ENCODE peak calls at places on chromosomes 3 and 15, in seven cellular contexts. One of them, this sample, is unnamed.

GRCh38 chr3:168249048-168249538 is 153.4 kb upstream of the GOLIM4 start:
- DNase-seq in NAMALWA: no peak
- DNase-seq in activated CD4-positive, alpha-beta T cell treated with anti-CD3 and anti-CD28 coated beads, Interleukin-2, amount 10 ng/mL, durations not matched to agents 7 days and 5 days: no peak
- DNase-seq in fibroblast of the conjunctiva: no peak
- DNase-seq in substantia nigra: no peak
- DNase-seq in PC-3: peak
- DNase-seq in left ventricle myocardium inferior: no peak
- DNase-seq in this sample: peak

GRCh38 chr15:65979316-65979715 is 110.0 kb downstream of the RAB11A start:
- DNase-seq in PC-3: no peak
- DNase-seq in substantia nigra: no peak
- DNase-seq in fibroblast of the conjunctiva: no peak
- DNase-seq in activated CD4-positive, alpha-beta T cell treated with anti-CD3 and anti-CD28 coated beads, Interleukin-2, amount 10 ng/mL, durations not matched to agents 7 days and 5 days: no peak
- DNase-seq in NAMALWA: peak
- DNase-seq in left ventricle myocardium inferior: no peak
- DNase-seq in this sample: no peak

GRCh38 chr3:57803647-57804081 is 47.6 kb downstream of the SLMAP start:
- DNase-seq in NAMALWA: no peak
- DNase-seq in left ventricle myocardium inferior: no peak
- DNase-seq in fibroblast of the conjunctiva: peak
- DNase-seq in substantia nigra: no peak
- DNase-seq in PC-3: peak
- DNase-seq in activated CD4-positive, alpha-beta T cell treated with anti-CD3 and anti-CD28 coated beads, Interleukin-2, amount 10 ng/mL, durations not matched to agents 7 days and 5 days: peak
- DNase-seq in this sample: peak

GRCh38 chr15:76060098-76060989 is 559 bp downstream of the TMEM266 start:
- DNase-seq in left ventricle myocardium inferior: no peak
- DNase-seq in substantia nigra: no peak
- DNase-seq in activated CD4-positive, alpha-beta T cell treated with anti-CD3 and anti-CD28 coated beads, Interleukin-2, amount 10 ng/mL, durations not matched to agents 7 days and 5 days: peak
- DNase-seq in NAMALWA: peak
- DNase-seq in fibroblast of the conjunctiva: no peak
- DNase-seq in PC-3: no peak
- DNase-seq in this sample: peak

GRCh38 chr15:52480990-52481389 is 47.7 kb downstream of the MYO5A start:
- DNase-seq in NAMALWA: no peak
- DNase-seq in activated CD4-positive, alpha-beta T cell treated with anti-CD3 and anti-CD28 coated beads, Interleukin-2, amount 10 ng/mL, durations not matched to agents 7 days and 5 days: no peak
- DNase-seq in left ventricle myocardium inferior: no peak
- DNase-seq in PC-3: no peak
- DNase-seq in substantia nigra: no peak
- DNase-seq in fibroblast of the conjunctiva: no peak
- DNase-seq in this sample: no peak

GRCh38 chr3:112744825-112745566 is 101.7 kb downstream of the CD200R1L start:
- DNase-seq in fibroblast of the conjunctiva: peak
- DNase-seq in activated CD4-positive, alpha-beta T cell treated with anti-CD3 and anti-CD28 coated beads, Interleukin-2, amount 10 ng/mL, durations not matched to agents 7 days and 5 days: no peak
- DNase-seq in NAMALWA: no peak
- DNase-seq in substantia nigra: no peak
- DNase-seq in PC-3: no peak
- DNase-seq in left ventricle myocardium inferior: no peak
- DNase-seq in this sample: no peak

GRCh38 chr3:192422998-192423349 is 304.4 kb downstream of the FGF12 start:
- DNase-seq in PC-3: no peak
- DNase-seq in left ventricle myocardium inferior: no peak
- DNase-seq in fibroblast of the conjunctiva: no peak
- DNase-seq in NAMALWA: peak
- DNase-seq in substantia nigra: no peak
- DNase-seq in activated CD4-positive, alpha-beta T cell treated with anti-CD3 and anti-CD28 coated beads, Interleukin-2, amount 10 ng/mL, durations not matched to agents 7 days and 5 days: no peak
- DNase-seq in this sample: no peak

GRCh38 chr3:168091961-168092360 is 3.8 kb downstream of the GOLIM4 start:
- DNase-seq in activated CD4-positive, alpha-beta T cell treated with anti-CD3 and anti-CD28 coated beads, Interleukin-2, amount 10 ng/mL, durations not matched to agents 7 days and 5 days: no peak
- DNase-seq in fibroblast of the conjunctiva: no peak
- DNase-seq in PC-3: no peak
- DNase-seq in substantia nigra: no peak
- DNase-seq in left ventricle myocardium inferior: no peak
- DNase-seq in NAMALWA: peak
- DNase-seq in this sample: no peak

GRCh38 chr3:48410205-48411040 is 19.5 kb downstream of the PLXNB1 start:
- DNase-seq in substantia nigra: no peak
- DNase-seq in PC-3: no peak
- DNase-seq in fibroblast of the conjunctiva: no peak
- DNase-seq in NAMALWA: no peak
- DNase-seq in left ventricle myocardium inferior: no peak
- DNase-seq in activated CD4-positive, alpha-beta T cell treated with anti-CD3 and anti-CD28 coated beads, Interleukin-2, amount 10 ng/mL, durations not matched to agents 7 days and 5 days: no peak
- DNase-seq in this sample: no peak

GRCh38 chr3:141402476-141403171 is 34.3 kb downstream of the ZBTB38 start:
- DNase-seq in NAMALWA: peak
- DNase-seq in fibroblast of the conjunctiva: no peak
- DNase-seq in activated CD4-positive, alpha-beta T cell treated with anti-CD3 and anti-CD28 coated beads, Interleukin-2, amount 10 ng/mL, durations not matched to agents 7 days and 5 days: peak
- DNase-seq in substantia nigra: peak
- DNase-seq in PC-3: peak
- DNase-seq in left ventricle myocardium inferior: peak
- DNase-seq in this sample: peak

GRCh38 chr3:36933540-36934296 is 11.1 kb downstream of the TRANK1 start:
- DNase-seq in left ventricle myocardium inferior: no peak
- DNase-seq in PC-3: no peak
- DNase-seq in activated CD4-positive, alpha-beta T cell treated with anti-CD3 and anti-CD28 coated beads, Interleukin-2, amount 10 ng/mL, durations not matched to agents 7 days and 5 days: no peak
- DNase-seq in substantia nigra: no peak
- DNase-seq in fibroblast of the conjunctiva: no peak
- DNase-seq in NAMALWA: no peak
- DNase-seq in this sample: no peak

GRCh38 chr15:26729581-26729980 is 43.3 kb downstream of the GABRB3 start:
- DNase-seq in PC-3: no peak
- DNase-seq in activated CD4-positive, alpha-beta T cell treated with anti-CD3 and anti-CD28 coated beads, Interleukin-2, amount 10 ng/mL, durations not matched to agents 7 days and 5 days: no peak
- DNase-seq in left ventricle myocardium inferior: no peak
- DNase-seq in fibroblast of the conjunctiva: no peak
- DNase-seq in NAMALWA: no peak
- DNase-seq in substantia nigra: no peak
- DNase-seq in this sample: no peak

GRCh38 chr3:111809196-111809595 is 49.9 kb upstream of the PHLDB2 start:
- DNase-seq in NAMALWA: no peak
- DNase-seq in substantia nigra: no peak
- DNase-seq in left ventricle myocardium inferior: no peak
- DNase-seq in PC-3: no peak
- DNase-seq in fibroblast of the conjunctiva: peak
- DNase-seq in activated CD4-positive, alpha-beta T cell treated with anti-CD3 and anti-CD28 coated beads, Interleukin-2, amount 10 ng/mL, durations not matched to agents 7 days and 5 days: no peak
- DNase-seq in this sample: peak

GRCh38 chr3:69867941-69868505 is 128.8 kb downstream of the MITF start:
- DNase-seq in PC-3: no peak
- DNase-seq in fibroblast of the conjunctiva: no peak
- DNase-seq in substantia nigra: no peak
- DNase-seq in NAMALWA: no peak
- DNase-seq in left ventricle myocardium inferior: no peak
- DNase-seq in activated CD4-positive, alpha-beta T cell treated with anti-CD3 and anti-CD28 coated beads, Interleukin-2, amount 10 ng/mL, durations not matched to agents 7 days and 5 days: no peak
- DNase-seq in this sample: no peak

GRCh38 chr15:99361541-99362185 is 110.4 kb downstream of the LRRC28 start:
- DNase-seq in PC-3: peak
- DNase-seq in NAMALWA: peak
- DNase-seq in left ventricle myocardium inferior: no peak
- DNase-seq in substantia nigra: no peak
- DNase-seq in fibroblast of the conjunctiva: peak
- DNase-seq in activated CD4-positive, alpha-beta T cell treated with anti-CD3 and anti-CD28 coated beads, Interleukin-2, amount 10 ng/mL, durations not matched to agents 7 days and 5 days: no peak
- DNase-seq in this sample: peak

GRCh38 chr15:57635300-57635944 is 43.7 kb downstream of the MYZAP start:
- DNase-seq in NAMALWA: no peak
- DNase-seq in activated CD4-positive, alpha-beta T cell treated with anti-CD3 and anti-CD28 coated beads, Interleukin-2, amount 10 ng/mL, durations not matched to agents 7 days and 5 days: no peak
- DNase-seq in fibroblast of the conjunctiva: no peak
- DNase-seq in left ventricle myocardium inferior: peak
- DNase-seq in PC-3: no peak
- DNase-seq in substantia nigra: no peak
- DNase-seq in this sample: no peak

GRCh38 chr3:139534992-139535879 is 4.3 kb downstream of the RBP1 start:
- DNase-seq in left ventricle myocardium inferior: peak
- DNase-seq in NAMALWA: no peak
- DNase-seq in PC-3: peak
- DNase-seq in substantia nigra: peak
- DNase-seq in fibroblast of the conjunctiva: peak
- DNase-seq in activated CD4-positive, alpha-beta T cell treated with anti-CD3 and anti-CD28 coated beads, Interleukin-2, amount 10 ng/mL, durations not matched to agents 7 days and 5 days: no peak
- DNase-seq in this sample: no peak

GRCh38 chr3:62332017-62332416 is 41.3 kb downstream of the FEZF2 start:
- DNase-seq in substantia nigra: no peak
- DNase-seq in PC-3: no peak
- DNase-seq in fibroblast of the conjunctiva: no peak
- DNase-seq in NAMALWA: no peak
- DNase-seq in activated CD4-positive, alpha-beta T cell treated with anti-CD3 and anti-CD28 coated beads, Interleukin-2, amount 10 ng/mL, durations not matched to agents 7 days and 5 days: no peak
- DNase-seq in left ventricle myocardium inferior: no peak
- DNase-seq in this sample: no peak

GRCh38 chr3:17433866-17434265 is 308.6 kb downstream of the TBC1D5 start:
- DNase-seq in NAMALWA: no peak
- DNase-seq in substantia nigra: no peak
- DNase-seq in activated CD4-positive, alpha-beta T cell treated with anti-CD3 and anti-CD28 coated beads, Interleukin-2, amount 10 ng/mL, durations not matched to agents 7 days and 5 days: no peak
- DNase-seq in left ventricle myocardium inferior: no peak
- DNase-seq in fibroblast of the conjunctiva: no peak
- DNase-seq in PC-3: no peak
- DNase-seq in this sample: no peak

GRCh38 chr3:36362216-36362615 is 18.1 kb upstream of the STAC start:
- DNase-seq in fibroblast of the conjunctiva: no peak
- DNase-seq in activated CD4-positive, alpha-beta T cell treated with anti-CD3 and anti-CD28 coated beads, Interleukin-2, amount 10 ng/mL, durations not matched to agents 7 days and 5 days: no peak
- DNase-seq in NAMALWA: no peak
- DNase-seq in left ventricle myocardium inferior: no peak
- DNase-seq in PC-3: no peak
- DNase-seq in substantia nigra: no peak
- DNase-seq in this sample: no peak

GRCh38 chr3:5298453-5298852 is 110.9 kb downstream of the EDEM1 start:
- DNase-seq in activated CD4-positive, alpha-beta T cell treated with anti-CD3 and anti-CD28 coated beads, Interleukin-2, amount 10 ng/mL, durations not matched to agents 7 days and 5 days: no peak
- DNase-seq in fibroblast of the conjunctiva: no peak
- DNase-seq in NAMALWA: peak
- DNase-seq in left ventricle myocardium inferior: no peak
- DNase-seq in substantia nigra: no peak
- DNase-seq in PC-3: peak
- DNase-seq in this sample: no peak

GRCh38 chr3:147195896-147196295 is 210.4 kb downstream of the ZIC4 start:
- DNase-seq in PC-3: no peak
- DNase-seq in fibroblast of the conjunctiva: no peak
- DNase-seq in substantia nigra: no peak
- DNase-seq in activated CD4-positive, alpha-beta T cell treated with anti-CD3 and anti-CD28 coated beads, Interleukin-2, amount 10 ng/mL, durations not matched to agents 7 days and 5 days: no peak
- DNase-seq in NAMALWA: no peak
- DNase-seq in left ventricle myocardium inferior: no peak
- DNase-seq in this sample: no peak

GRCh38 chr15:48566669-48567068 is 78.8 kb downstream of the FBN1 start:
- DNase-seq in left ventricle myocardium inferior: no peak
- DNase-seq in NAMALWA: no peak
- DNase-seq in substantia nigra: no peak
- DNase-seq in PC-3: no peak
- DNase-seq in fibroblast of the conjunctiva: peak
- DNase-seq in activated CD4-positive, alpha-beta T cell treated with anti-CD3 and anti-CD28 coated beads, Interleukin-2, amount 10 ng/mL, durations not matched to agents 7 days and 5 days: no peak
- DNase-seq in this sample: no peak

GRCh38 chr15:99954361-99955180 is 221.3 kb upstream of the LYSMD4 start:
- DNase-seq in substantia nigra: no peak
- DNase-seq in activated CD4-positive, alpha-beta T cell treated with anti-CD3 and anti-CD28 coated beads, Interleukin-2, amount 10 ng/mL, durations not matched to agents 7 days and 5 days: no peak
- DNase-seq in NAMALWA: no peak
- DNase-seq in fibroblast of the conjunctiva: peak
- DNase-seq in left ventricle myocardium inferior: no peak
- DNase-seq in PC-3: no peak
- DNase-seq in this sample: no peak

GRCh38 chr3:81433675-81434074 is 327.8 kb downstream of the GBE1 start:
- DNase-seq in activated CD4-positive, alpha-beta T cell treated with anti-CD3 and anti-CD28 coated beads, Interleukin-2, amount 10 ng/mL, durations not matched to agents 7 days and 5 days: no peak
- DNase-seq in left ventricle myocardium inferior: no peak
- DNase-seq in fibroblast of the conjunctiva: no peak
- DNase-seq in NAMALWA: no peak
- DNase-seq in substantia nigra: no peak
- DNase-seq in PC-3: no peak
- DNase-seq in this sample: no peak

GRCh38 chr15:75840659-75841058 is 2.6 kb upstream of the UBE2Q2 start:
- DNase-seq in substantia nigra: no peak
- DNase-seq in PC-3: peak
- DNase-seq in NAMALWA: no peak
- DNase-seq in fibroblast of the conjunctiva: peak
- DNase-seq in left ventricle myocardium inferior: no peak
- DNase-seq in activated CD4-positive, alpha-beta T cell treated with anti-CD3 and anti-CD28 coated beads, Interleukin-2, amount 10 ng/mL, durations not matched to agents 7 days and 5 days: no peak
- DNase-seq in this sample: peak

GRCh38 chr3:83438177-83438576 is 1520.6 kb upstream of the CADM2 start:
- DNase-seq in substantia nigra: no peak
- DNase-seq in left ventricle myocardium inferior: no peak
- DNase-seq in fibroblast of the conjunctiva: no peak
- DNase-seq in NAMALWA: no peak
- DNase-seq in PC-3: peak
- DNase-seq in activated CD4-positive, alpha-beta T cell treated with anti-CD3 and anti-CD28 coated beads, Interleukin-2, amount 10 ng/mL, durations not matched to agents 7 days and 5 days: no peak
- DNase-seq in this sample: no peak

GRCh38 chr15:78345726-78346125 is 5.6 kb downstream of the CRABP1 start:
- DNase-seq in NAMALWA: no peak
- DNase-seq in activated CD4-positive, alpha-beta T cell treated with anti-CD3 and anti-CD28 coated beads, Interleukin-2, amount 10 ng/mL, durations not matched to agents 7 days and 5 days: no peak
- DNase-seq in fibroblast of the conjunctiva: no peak
- DNase-seq in substantia nigra: no peak
- DNase-seq in PC-3: no peak
- DNase-seq in left ventricle myocardium inferior: no peak
- DNase-seq in this sample: no peak

GRCh38 chr15:68608206-68608843 is 29.5 kb downstream of the CORO2B start:
- DNase-seq in NAMALWA: no peak
- DNase-seq in left ventricle myocardium inferior: peak
- DNase-seq in PC-3: no peak
- DNase-seq in activated CD4-positive, alpha-beta T cell treated with anti-CD3 and anti-CD28 coated beads, Interleukin-2, amount 10 ng/mL, durations not matched to agents 7 days and 5 days: no peak
- DNase-seq in fibroblast of the conjunctiva: peak
- DNase-seq in substantia nigra: peak
- DNase-seq in this sample: no peak

This sample was measured in A549.